ENCODE peak calls at places on chromosomes 11 and 22, in seven cellular contexts. Z is GM04504; T is EL; E is sciatic nerve; F is C1 segment of cervical spinal cord; J is astrocyte of the spinal cord; V is activated effector memory CD4-positive, alpha-beta T cell treated with anti-CD3 and anti-CD28 coated beads, Interleukin-2, amount 50 U/mL, for 16 hours. D is an unnamed sample.

GRCh38 chr22:34622602-34623001 is 443.4 kb upstream of the ISX start:
- DNase-seq in Z (no peak), T (no peak), E (no peak), F (no peak), J (no peak), V (no peak), D (no peak)

GRCh38 chr11:108865411-108865810 is 200.5 kb downstream of the DDX10 start:
- DNase-seq in Z (no peak), T (no peak), E (no peak), F (no peak), J (peak), V (no peak), D (no peak)

GRCh38 chr22:44210721-44211120 is 30.0 kb downstream of the PARVG start:
- DNase-seq in Z (peak), T (no peak), E (no peak), F (no peak), J (peak), V (no peak), D (peak)

GRCh38 chr11:89205378-89205777 is 27.7 kb downstream of the TYR start:
- DNase-seq in Z (no peak), T (no peak), E (no peak), F (no peak), J (no peak), V (no peak), D (no peak)

GRCh38 chr11:82261367-82261766 is 472.3 kb downstream of the FAM181B start:
- DNase-seq in Z (no peak), T (no peak), E (no peak), F (no peak), J (no peak), V (no peak), D (no peak)

GRCh38 chr11:15223318-15223717 is 108.6 kb downstream of the INSC start:
- DNase-seq in Z (no peak), T (peak), E (no peak), F (no peak), J (peak), V (no peak), D (peak)

GRCh38 chr22:30694638-30695350 is at the start of gene OSBP2:
- DNase-seq in Z (no peak), T (peak), E (peak), F (no peak), J (no peak), V (peak), D (no peak)

GRCh38 chr11:70725786-70726185 is 327.5 kb downstream of the CTTN start:
- DNase-seq in Z (no peak), T (no peak), E (no peak), F (no peak), J (no peak), V (no peak), D (no peak)

GRCh38 chr11:118003021-118003423 is 16.8 kb downstream of the IL10RA start:
- DNase-seq in Z (no peak), T (no peak), E (no peak), F (no peak), J (no peak), V (peak), D (no peak)

GRCh38 chr22:44063462-44064371 is 39.6 kb downstream of the PARVB start:
- DNase-seq in Z (no peak), T (no peak), E (no peak), F (no peak), J (no peak), V (no peak), D (no peak)

GRCh38 chr11:91859666-91860065 is 365.0 kb upstream of the FAT3 start:
- DNase-seq in Z (no peak), T (peak), E (no peak), F (no peak), J (no peak), V (no peak), D (no peak)

GRCh38 chr11:33682446-33682845 is 18.2 kb downstream of the C11orf91 start:
- DNase-seq in Z (no peak), T (peak), E (no peak), F (no peak), J (peak), V (no peak), D (peak)

GRCh38 chr22:28111501-28111900 is 192.4 kb upstream of the PITPNB start:
- DNase-seq in Z (peak), T (peak), E (no peak), F (no peak), J (no peak), V (no peak), D (no peak)

GRCh38 chr11:128336203-128336602 is 251.2 kb downstream of the ETS1 start:
- DNase-seq in Z (peak), T (peak), E (peak), F (no peak), J (peak), V (no peak), D (peak)

GRCh38 chr11:6943131-6943530 is 16.9 kb downstream of the ZNF215 start:
- DNase-seq in Z (peak), T (no peak), E (no peak), F (no peak), J (peak), V (no peak), D (peak)

GRCh38 chr11:44775366-44776356 is 48.9 kb downstream of the TSPAN18 start:
- DNase-seq in Z (no peak), T (peak), E (peak), F (no peak), J (no peak), V (peak), D (peak)

GRCh38 chr22:35892192-35892591 is 136.4 kb downstream of the RBFOX2 start:
- DNase-seq in Z (peak), T (peak), E (no peak), F (no peak), J (peak), V (no peak), D (peak)

GRCh38 chr11:63920870-63921417 is 4.0 kb upstream of the RCOR2 start:
- DNase-seq in Z (no peak), T (no peak), E (no peak), F (no peak), J (no peak), V (peak), D (no peak)

GRCh38 chr11:2517016-2517385 is 72.2 kb downstream of the KCNQ1 start:
- DNase-seq in Z (no peak), T (no peak), E (peak), F (no peak), J (no peak), V (peak), D (no peak)

GRCh38 chr22:48188211-48188845 is 1425.9 kb downstream of the TBC1D22A start:
- DNase-seq in Z (no peak), T (no peak), E (no peak), F (no peak), J (no peak), V (no peak), D (no peak)

GRCh38 chr11:16059332-16059731 is 297.0 kb downstream of the SOX6 start:
- DNase-seq in Z (no peak), T (no peak), E (no peak), F (no peak), J (no peak), V (no peak), D (no peak)

GRCh38 chr22:40176921-40177737 is 596 bp upstream of the TNRC6B start:
- DNase-seq in Z (no peak), T (peak), E (peak), F (no peak), J (peak), V (peak), D (peak)

GRCh38 chr11:45880772-45881570 is 4.5 kb upstream of the MAPK8IP1 start:
- DNase-seq in Z (no peak), T (no peak), E (no peak), F (no peak), J (peak), V (no peak), D (no peak)

GRCh38 chr11:2592559-2593392 is 107.0 kb downstream of the KCNQ1OT1 start:
- DNase-seq in Z (no peak), T (no peak), E (peak), F (no peak), J (no peak), V (no peak), D (no peak)

GRCh38 chr11:27722945-27723344 is 22.7 kb upstream of the BDNF start:
- DNase-seq in Z (no peak), T (no peak), E (no peak), F (no peak), J (peak), V (no peak), D (peak)

GRCh38 chr11:130606781-130607511 is 158.5 kb downstream of the ADAMTS15 start:
- DNase-seq in Z (no peak), T (peak), E (no peak), F (no peak), J (peak), V (no peak), D (no peak)

GRCh38 chr11:110755961-110756360 is 43.7 kb upstream of the ARHGAP20 start:
- DNase-seq in Z (no peak), T (no peak), E (no peak), F (no peak), J (no peak), V (no peak), D (no peak)

GRCh38 chr22:35140879-35141745 is 75.2 kb downstream of the ISX start:
- DNase-seq in Z (no peak), T (peak), E (no peak), F (no peak), J (no peak), V (no peak), D (no peak)

GRCh38 chr11:66477256-66478201 is 2.7 kb upstream of the DPP3 start:
- DNase-seq in Z (no peak), T (no peak), E (no peak), F (no peak), J (no peak), V (no peak), D (no peak)

GRCh38 chr11:86519064-86519911 is 144.6 kb downstream of the CCDC81 start:
- DNase-seq in Z (peak), T (peak), E (no peak), F (no peak), J (peak), V (no peak), D (peak)

GRCh38 chr11:92477686-92478085 is 253.1 kb downstream of the FAT3 start:
- DNase-seq in Z (no peak), T (no peak), E (no peak), F (no peak), J (no peak), V (no peak), D (no peak)

GRCh38 chr11:35389897-35390462 is 29.4 kb downstream of the SLC1A2 start:
- DNase-seq in Z (no peak), T (no peak), E (no peak), F (no peak), J (no peak), V (no peak), D (no peak)

GRCh38 chr22:35726398-35726797 is 8.7 kb downstream of the APOL5 start:
- DNase-seq in Z (no peak), T (no peak), E (no peak), F (no peak), J (no peak), V (no peak), D (no peak)

GRCh38 chr22:37953062-37953436 is 352 bp downstream of the C22orf23 start:
- DNase-seq in Z (no peak), T (no peak), E (no peak), F (no peak), J (no peak), V (no peak), D (no peak)

GRCh38 chr11:15641191-15641810 is 526.6 kb downstream of the INSC start:
- DNase-seq in Z (no peak), T (no peak), E (no peak), F (no peak), J (no peak), V (no peak), D (no peak)

GRCh38 chr22:19766235-19766505 is 5.6 kb downstream of the TBX1 start:
- DNase-seq in Z (no peak), T (no peak), E (no peak), F (no peak), J (no peak), V (no peak), D (no peak)

GRCh38 chr22:17303840-17304779 is 65.2 kb upstream of the CECR2 start:
- DNase-seq in Z (no peak), T (no peak), E (peak), F (no peak), J (no peak), V (peak), D (no peak)

GRCh38 chr11:62504158-62504973 is 42.2 kb downstream of the AHNAK start:
- DNase-seq in Z (no peak), T (no peak), E (no peak), F (no peak), J (no peak), V (no peak), D (no peak)

D was measured in iris pigment epithelial cell.